ENCODE peak calls at places on chromosomes 7 and 10, in five cellular contexts. G, U, N, Y and Z are unnamed samples. For H3K4me1, the result is how much of the 10 kb centered on the place peaks cover.

GRCh38 chr7:90738249-90738648 is 142.1 kb downstream of the CDK14 start:
- DNase-seq in U (no peak), G (no peak), N (no peak), Y (no peak), Z (no peak)

GRCh38 chr10:554182-554848 is 135.2 kb downstream of the DIP2C start:
- DNase-seq in G (no peak), Y (no peak), U (no peak), N (no peak), Z (no peak)

GRCh38 chr10:102399217-102400021 is 3.9 kb downstream of the NFKB2 start:
- DNase-seq in Y (no peak), U (peak), N (peak), G (no peak), Z (peak)

GRCh38 chr10:113029055-113029440 is 79.0 kb downstream of the TCF7L2 start:
- DNase-seq in N (no peak), G (no peak), U (no peak), Y (no peak), Z (no peak)

GRCh38 chr7:26155531-26156375 is 3.8 kb downstream of the NFE2L3 start:
- DNase-seq in U (no peak), Y (no peak), G (no peak), N (no peak), Z (no peak)

GRCh38 chr7:29190349-29191045 is 4.1 kb upstream of the CHN2 start:
- DNase-seq in N (no peak), G (no peak), U (no peak), Y (no peak), Z (peak)

GRCh38 chr10:67492317-67493019 is 203.5 kb downstream of the CTNNA3 start:
- DNase-seq in N (no peak), U (no peak), G (no peak), Y (no peak), Z (no peak)

GRCh38 chr10:126135177-126135576 is 238.8 kb downstream of the FANK1 start:
- DNase-seq in U (no peak), Y (no peak), N (no peak), G (no peak), Z (no peak)

GRCh38 chr10:119412244-119412750 is 130.2 kb downstream of the RGS10 start:
- DNase-seq in G (no peak), Y (no peak), U (no peak), N (peak), Z (no peak)

GRCh38 chr7:128940494-128941322 is 3.0 kb downstream of the IRF5 start:
- DNase-seq in U (peak), N (peak), Y (no peak), G (no peak), Z (no peak)

GRCh38 chr7:30869794-30870491 is 41.7 kb upstream of the AQP1 start:
- DNase-seq in G (no peak), Y (no peak), N (no peak), U (no peak), Z (no peak)

GRCh38 chr10:70296406-70296899 is 12.6 kb upstream of the NPFFR1 start:
- DNase-seq in U (no peak), Y (no peak), N (peak), G (peak), Z (no peak)

GRCh38 chr10:76558586-76558985 is 1079.0 kb downstream of the KCNMA1 start:
- DNase-seq in U (no peak), G (no peak), Y (no peak), N (no peak), Z (no peak)

GRCh38 chr10:103542764-103543616 is 49.5 kb downstream of the NEURL1 start:
- DNase-seq in N (no peak), G (no peak), U (no peak), Y (peak), Z (peak)

GRCh38 chr7:144854839-144855424 is 19.1 kb upstream of the TPK1 start:
- DNase-seq in G (no peak), Y (no peak), U (no peak), N (no peak), Z (peak)

GRCh38 chr7:43926193-43927043 is at the start of gene UBE2D4:
- DNase-seq in Y (peak), N (peak), U (peak), G (peak), Z (peak)

GRCh38 chr10:76675951-76676587 is 961.5 kb downstream of the KCNMA1 start:
- DNase-seq in Y (no peak), U (no peak), G (no peak), N (peak), Z (no peak)

GRCh38 chr10:11886138-11886474 is 63.0 kb downstream of the PROSER2 start:
- DNase-seq in N (no peak), U (no peak), Y (no peak), G (no peak), Z (no peak)

GRCh38 chr7:44291733-44292395 is 33.5 kb downstream of the CAMK2B start:
- DNase-seq in U (no peak), G (no peak), Y (no peak), N (no peak), Z (no peak)

GRCh38 chr10:85916999-85917573 is 449.5 kb downstream of the GRID1 start:
- DNase-seq in N (no peak), U (no peak), G (no peak), Y (no peak), Z (no peak)

GRCh38 chr10:76509501-76509900 is 1078.1 kb downstream of the LRMDA start:
- DNase-seq in U (no peak), Y (no peak), N (no peak), G (no peak), Z (no peak)

GRCh38 chr10:59970396-59971368 is 64.3 kb upstream of the CCDC6 start:
- DNase-seq in G (no peak), N (no peak), U (no peak), Y (no peak), Z (no peak)

GRCh38 chr10:27628631-27629030 is 117.0 kb downstream of the MKX start:
- DNase-seq in N (no peak), U (no peak), G (no peak), Y (no peak), Z (no peak)

GRCh38 chr10:117461766-117462423 is 80.7 kb upstream of the EMX2 start:
- DNase-seq in Y (no peak), U (peak), N (peak), G (peak), Z (peak)

GRCh38 chr7:27156901-27157716 is 634 bp upstream of the HOXA7 start:
- DNase-seq in Y (no peak), G (no peak), U (no peak), N (peak), Z (peak)

GRCh38 chr7:112056409-112056808 is 149.8 kb downstream of the DOCK4 start:
- DNase-seq in G (no peak), U (no peak), N (no peak), Y (no peak), Z (peak)

GRCh38 chr10:72310636-72311035 is 36.9 kb downstream of the DDIT4 start:
- DNase-seq in G (no peak), U (no peak), Y (no peak), N (no peak), Z (no peak)
- H3K4me1 ChIP-seq in G (under half), U (half or more), Y (under half), N (half or more), Z (under half)

GRCh38 chr7:16466087-16466472 is 542 bp upstream of the SOSTDC1 start:
- DNase-seq in N (no peak), U (no peak), Y (no peak), G (no peak), Z (no peak)
- H3K4me3 ChIP-seq in N (no peak), U (no peak), Y (no peak), G (no peak), Z (peak)

GRCh38 chr7:42236266-42237161 is 495 bp downstream of the GLI3 start:
- DNase-seq in Y (no peak), G (no peak), U (no peak), N (peak), Z (no peak)

GRCh38 chr7:42238709-42239395 is 1.8 kb upstream of the GLI3 start:
- DNase-seq in N (peak), Y (no peak), G (no peak), U (no peak), Z (no peak)

GRCh38 chr7:42235734-42236133 is 1.3 kb downstream of the GLI3 start:
- DNase-seq in G (no peak), Y (no peak), N (no peak), U (no peak), Z (no peak)

GRCh38 chr7:42237891-42238531 is 1.0 kb upstream of the GLI3 start:
- DNase-seq in U (no peak), N (peak), G (no peak), Y (no peak), Z (no peak)

DNA sequence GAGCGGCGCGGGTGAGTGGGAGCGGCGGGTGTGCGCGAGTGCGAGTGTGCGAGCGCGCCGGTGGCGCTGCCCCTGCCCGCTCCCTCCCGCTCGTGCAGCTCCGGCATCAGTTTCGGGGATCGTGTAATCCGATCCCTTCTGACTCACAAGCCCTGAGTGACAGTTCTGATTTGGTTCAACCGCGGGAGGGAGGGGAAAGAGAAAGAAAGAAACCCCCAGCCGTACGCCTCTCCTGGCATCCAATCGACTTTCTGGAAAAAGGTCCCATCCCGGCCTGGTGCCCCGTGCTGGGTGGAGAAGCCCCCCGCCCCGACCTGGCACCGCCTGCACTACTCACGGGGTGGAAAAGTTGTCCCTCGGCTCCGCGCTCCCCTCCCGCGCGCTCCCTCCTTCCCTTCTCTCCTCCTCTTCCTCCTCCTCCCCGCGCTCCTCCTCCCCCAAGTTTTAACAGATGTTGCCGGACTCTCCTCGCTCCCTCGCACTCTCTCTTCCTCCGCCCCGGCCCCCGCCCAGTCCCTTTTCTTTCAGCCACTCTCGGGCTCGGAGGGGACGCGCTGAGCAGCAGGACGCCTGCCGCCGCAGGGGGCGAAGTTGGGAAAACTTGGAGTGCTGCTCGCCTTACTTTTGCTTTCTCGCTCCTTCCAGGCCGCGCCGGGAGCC is at the start of gene GLI3:
- DNase-seq in Y (no peak), U (no peak), N (peak), G (no peak), Z (peak)
- H3K4me1 ChIP-seq in Y (under half), U (under half), N (under half), G (under half), Z (under half)

DNA sequence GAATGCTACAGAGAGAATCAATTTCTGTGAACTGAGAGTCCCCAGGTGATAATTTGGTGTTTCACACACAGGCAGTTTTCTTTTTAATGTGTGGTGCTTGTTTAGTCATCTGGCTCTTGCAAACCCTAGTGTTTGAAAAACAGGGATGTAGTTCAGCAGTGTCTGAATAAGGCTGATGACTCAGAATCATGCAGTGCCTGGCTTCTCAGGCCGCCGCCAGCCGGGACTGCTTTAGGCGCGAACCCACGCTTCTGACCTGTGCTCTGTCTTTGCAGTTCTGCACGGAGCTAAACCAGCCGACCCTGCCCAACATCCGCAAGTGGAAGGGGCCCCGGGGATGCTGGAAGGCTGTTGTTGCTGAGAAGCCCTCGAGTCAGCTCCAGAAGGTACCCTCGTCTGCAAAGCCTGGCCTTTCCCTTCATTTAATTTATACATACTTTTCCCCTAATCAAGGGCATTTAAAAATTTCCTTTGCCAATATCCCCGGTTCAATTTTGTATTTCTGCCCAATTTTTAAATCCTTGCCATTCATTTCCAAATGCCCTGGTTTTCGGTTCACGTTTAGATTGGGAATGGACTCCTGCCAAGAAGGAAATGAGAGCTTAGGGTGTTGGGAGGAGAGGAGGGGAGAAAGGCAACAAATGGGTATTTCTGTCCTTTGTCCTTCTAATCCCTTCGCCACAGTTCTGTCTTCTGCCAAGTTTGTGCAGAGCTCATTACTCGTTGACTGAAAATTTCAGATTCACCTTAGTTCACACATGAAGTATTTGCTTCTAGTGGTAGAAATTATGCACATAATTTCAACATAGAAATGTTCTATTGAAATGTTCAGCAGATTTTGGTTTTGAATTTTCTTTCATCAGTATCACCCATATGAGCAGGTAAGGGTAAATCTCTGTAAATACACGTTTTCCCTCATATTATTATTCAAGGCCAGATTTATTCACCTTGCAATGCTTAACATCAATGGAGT is 108.5 kb upstream of the ANLN start:
- DNase-seq in Y (no peak), U (no peak), G (peak), N (peak), Z (no peak)
- H3K4me3 ChIP-seq in Y (no peak), U (no peak), G (peak), N (peak), Z (no peak)

GRCh38 chr7:6478186-6478585 is 30.4 kb upstream of the DAGLB start:
- DNase-seq in U (no peak), N (no peak), Y (no peak), G (no peak), Z (no peak)
- H3K4me1 ChIP-seq in U (under half), N (under half), Y (under half), G (under half), Z (under half)

GRCh38 chr7:42770106-42770505 is 141.8 kb downstream of the C7orf25 start:
- DNase-seq in G (no peak), N (no peak), Y (no peak), U (no peak), Z (no peak)

GRCh38 chr7:42763137-42763551 is 148.7 kb downstream of the C7orf25 start:
- DNase-seq in G (no peak), Y (no peak), N (no peak), U (no peak), Z (no peak)

GRCh38 chr7:42766810-42767423 is 145.0 kb downstream of the C7orf25 start:
- DNase-seq in U (no peak), Y (no peak), N (no peak), G (no peak), Z (no peak)

GRCh38 chr7:42768037-42768436 is 143.8 kb downstream of the C7orf25 start:
- DNase-seq in U (no peak), G (no peak), Y (no peak), N (no peak), Z (no peak)
- H3K4me3 ChIP-seq in U (no peak), G (no peak), Y (no peak), N (no peak), Z (no peak)

DNA sequence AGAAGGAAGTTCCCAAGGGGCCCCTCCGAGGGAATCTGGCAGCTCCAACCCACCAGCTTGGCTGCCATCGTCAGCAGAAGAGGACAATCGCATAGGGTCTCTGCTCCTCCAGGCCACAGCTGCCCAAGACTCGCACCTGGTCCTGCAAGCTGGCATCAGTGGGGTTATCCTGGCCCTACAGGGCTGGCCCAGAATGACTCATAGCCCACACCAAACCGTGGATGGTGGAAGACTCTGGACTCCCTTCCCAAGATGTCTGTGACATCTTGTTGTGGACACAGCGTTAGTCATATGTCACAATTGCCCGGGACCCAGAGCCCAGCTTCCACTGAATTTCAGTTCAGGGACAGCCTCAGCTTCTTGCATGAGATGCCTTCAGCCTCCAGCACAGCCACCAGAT is 91.5 kb upstream of the CUX1 start:
- DNase-seq in N (no peak), U (no peak), Y (no peak), G (no peak), Z (no peak)
- H3K4me1 ChIP-seq in N (under half), U (under half), Y (under half), G (under half), Z (under half)